ENCODE peak calls at places on chromosomes 3 and 15, in eight cellular contexts. J is substantia nigra; K is EH; C is EL; O is H9; Y is fibroblast of pulmonary artery; T is cardiac muscle cell; I is activated CD8-positive, alpha-beta T cell treated with anti-CD3 and anti-CD28 coated beads for 36 hours. H is an unnamed sample.

GRCh38 chr15:75208501-75209288 is 7.0 kb downstream of the C15orf39 start:
- DNase-seq in J (no peak), O (no peak), T (no peak), I (no peak), C (no peak), K (no peak), Y (no peak), H (no peak)

GRCh38 chr3:43328653-43329052 is 42.3 kb downstream of the SNRK start:
- DNase-seq in Y (no peak), O (no peak), T (no peak), I (no peak), C (no peak), K (no peak), J (no peak), H (no peak)

GRCh38 chr3:156448300-156448699 is 106.6 kb downstream of the SSR3 start:
- DNase-seq in J (no peak), T (peak; percentile 39), I (peak; percentile 55), C (peak; percentile 31), K (peak; percentile 49), Y (peak; percentile 56), O (peak; percentile 64), H (peak; percentile 15)

GRCh38 chr3:141401584-141402475 is 33.5 kb downstream of the ZBTB38 start:
- DNase-seq in J (no peak), T (peak; percentile 66), O (peak; percentile 52), Y (no peak), I (peak; percentile 53), C (peak; percentile 47), K (peak; percentile 61), H (peak; percentile 59)

GRCh38 chr15:89332446-89332845 is 2.2 kb downstream of the POLG start:
- DNase-seq in Y (peak; percentile 29), T (peak; percentile 32), J (no peak), C (peak; percentile 39), O (peak; percentile 51), I (peak; percentile 32), K (peak; percentile 28), H (no peak)

GRCh38 chr3:149120051-149120972 is 9.1 kb upstream of the HPS3 start:
- DNase-seq in T (peak; percentile 62), Y (peak; percentile 87), J (no peak), O (no peak), K (peak; percentile 71), I (no peak), C (peak; percentile 67), H (peak; percentile 49)

GRCh38 chr15:88428805-88429605 is 38.2 kb downstream of the MRPL46 start:
- DNase-seq in K (no peak), O (no peak), Y (no peak), J (no peak), I (no peak), T (no peak), C (no peak), H (no peak)

GRCh38 chr15:77823736-77824135 is 191.0 kb upstream of the LINGO1 start:
- DNase-seq in C (no peak), O (no peak), Y (no peak), J (no peak), K (no peak), I (no peak), T (no peak), H (no peak)

GRCh38 chr3:50519471-50520089 is 16.1 kb upstream of the CACNA2D2 start:
- DNase-seq in K (peak; percentile 53), Y (peak; percentile 46), O (peak; percentile 92), J (no peak), T (peak; percentile 79), I (peak; percentile 85), C (peak; percentile 52), H (peak; percentile 67)

GRCh38 chr3:177977381-177978158 is 558.7 kb upstream of the KCNMB2 start:
- DNase-seq in O (no peak), Y (peak; percentile 90), T (no peak), K (peak; percentile 91), J (no peak), C (peak; percentile 95), I (no peak), H (no peak)

GRCh38 chr15:76342046-76342381 is 5.4 kb downstream of the ISL2 start:
- DNase-seq in I (no peak), C (no peak), Y (no peak), O (peak; percentile 43), J (no peak), K (peak; percentile 19), T (no peak), H (no peak)

GRCh38 chr3:131192701-131193100 is 166.0 kb downstream of the NEK11 start:
- DNase-seq in K (no peak), T (no peak), C (no peak), O (no peak), I (no peak), Y (peak; percentile 9), J (no peak), H (no peak)

GRCh38 chr15:36707884-36708430 is 128.5 kb downstream of the CDIN1 start:
- DNase-seq in Y (no peak), C (no peak), T (no peak), O (no peak), J (no peak), I (no peak), K (no peak), H (no peak)

GRCh38 chr3:194573680-194574437 is 59.4 kb downstream of the TMEM44 start:
- DNase-seq in T (peak; percentile 60), Y (peak; percentile 78), I (peak; percentile 60), C (peak; percentile 68), O (peak; percentile 68), K (peak; percentile 71), J (no peak), H (no peak)

GRCh38 chr3:67526246-67526645 is 128.2 kb downstream of the SUCLG2 start:
- DNase-seq in I (no peak), K (peak; percentile 94), Y (peak; percentile 66), C (peak; percentile 88), T (no peak), J (no peak), O (no peak), H (no peak)

GRCh38 chr15:60397772-60398445 is at the start of gene ANXA2:
- DNase-seq in O (peak; percentile 86), J (no peak), Y (peak; percentile 87), T (peak; percentile 50), K (peak; percentile 92), C (peak; percentile 91), I (peak; percentile 88), H (peak; percentile 91)

GRCh38 chr3:21912656-21913055 is 161.6 kb upstream of the ZNF385D start:
- DNase-seq in T (no peak), J (no peak), I (no peak), O (no peak), Y (peak; percentile 72), C (peak; percentile 18), K (peak; percentile 55), H (no peak)

GRCh38 chr3:172258616-172259015 is 189.6 kb downstream of the GHSR start:
- DNase-seq in Y (peak; percentile 25), I (no peak), K (peak; percentile 43), T (no peak), J (no peak), O (no peak), C (no peak), H (no peak)

GRCh38 chr3:184085389-184085852 is 11.4 kb upstream of the HTR3E start:
- DNase-seq in I (no peak), C (peak; percentile 34), T (no peak), J (no peak), O (no peak), K (peak; percentile 15), Y (peak; percentile 78), H (no peak)

GRCh38 chr3:69288161-69288895 is 97.6 kb downstream of the FRMD4B start:
- DNase-seq in J (no peak), Y (no peak), T (peak; percentile 74), O (peak; percentile 83), C (no peak), I (peak; percentile 69), K (no peak), H (no peak)

GRCh38 chr3:13580256-13581023 is 31.5 kb downstream of the FBLN2 start:
- DNase-seq in Y (no peak), T (no peak), K (peak; percentile 31), O (no peak), I (no peak), C (no peak), J (no peak), H (no peak)

GRCh38 chr3:178260887-178261286 is 275.3 kb upstream of the KCNMB2 start:
- DNase-seq in J (no peak), Y (no peak), O (no peak), T (peak; percentile 1), C (no peak), I (no peak), K (no peak), H (no peak)

GRCh38 chr3:108250626-108251025 is 28.4 kb upstream of the IFT57 start:
- DNase-seq in J (no peak), T (no peak), I (no peak), Y (peak; percentile 25), C (peak; percentile 3), O (no peak), K (peak; percentile 0), H (no peak)

H was measured in CD4-positive, alpha-beta memory T cell.